ENCODE peak calls at places on chromosomes 16 and 17, in five cellular contexts. F is lower leg skin, Z is tibial artery, P is cardiac fibroblast, U is WTC11. V is an unnamed sample.

GRCh38 chr16:3578610-3579551 is 1.7 kb upstream of the NLRC3 start:
- DNase-seq in F (no peak), Z (no peak), P (no peak), U (no peak), V (no peak)

GRCh38 chr16:66678314-66678713 is 18.2 kb downstream of the CMTM4 start:
- DNase-seq in F (no peak), Z (no peak), P (no peak), U (no peak), V (no peak)

GRCh38 chr16:89453662-89454321 is 36.6 kb downstream of the ANKRD11 start:
- DNase-seq in F (no peak), Z (peak), P (peak), U (no peak), V (peak)

GRCh38 chr17:19389386-19389785 is 2.4 kb upstream of the MFAP4 start:
- DNase-seq in F (no peak), Z (no peak), P (no peak), U (no peak), V (no peak)

GRCh38 chr17:78882546-78883089 is 20.4 kb downstream of the CEP295NL start:
- DNase-seq in F (no peak), Z (no peak), P (no peak), U (no peak), V (peak)

GRCh38 chr16:31535737-31536136 is 8.0 kb downstream of the AHSP start:
- DNase-seq in F (no peak), Z (no peak), P (no peak), U (no peak), V (no peak)

GRCh38 chr17:30558313-30559195 is 81.3 kb downstream of the GOSR1 start:
- DNase-seq in F (no peak), Z (no peak), P (no peak), U (no peak), V (no peak)

GRCh38 chr16:85394511-85395206 is 218.5 kb upstream of the GSE1 start:
- DNase-seq in F (no peak), Z (peak), P (no peak), U (peak), V (peak)

GRCh38 chr16:65319621-65320231 is 197.9 kb upstream of the CDH11 start:
- DNase-seq in F (no peak), Z (no peak), P (no peak), U (no peak), V (no peak)

GRCh38 chr16:11901091-11901490 is 14.7 kb downstream of the GSPT1 start:
- DNase-seq in F (no peak), Z (no peak), P (peak), U (no peak), V (no peak)

GRCh38 chr17:42944211-42944610 is 20.0 kb downstream of the AARSD1 start:
- DNase-seq in F (no peak), Z (no peak), P (peak), U (no peak), V (no peak)

GRCh38 chr17:40932608-40933007 is 4.8 kb downstream of the KRT23 start:
- DNase-seq in F (no peak), Z (no peak), P (no peak), U (no peak), V (no peak)

GRCh38 chr17:34487616-34488015 is 91.8 kb upstream of the TMEM132E start:
- DNase-seq in F (no peak), Z (no peak), P (no peak), U (peak), V (no peak)

GRCh38 chr17:42781639-42782401 is 1.4 kb downstream of the WNK4 start:
- DNase-seq in F (no peak), Z (no peak), P (peak), U (no peak), V (no peak)

GRCh38 chr16:11302977-11303376 is 21.8 kb upstream of the PRM1 start:
- DNase-seq in F (no peak), Z (no peak), P (no peak), U (no peak), V (no peak)

GRCh38 chr17:10768766-10769383 is 35.0 kb downstream of the TMEM238L start:
- DNase-seq in F (no peak), Z (no peak), P (no peak), U (no peak), V (no peak)

GRCh38 chr17:58755577-58756245 is at the start of gene PPM1E:
- DNase-seq in F (no peak), Z (peak), P (peak), U (peak), V (no peak)

GRCh38 chr17:49252148-49252682 is 21.6 kb upstream of the PHOSPHO1 start:
- DNase-seq in F (no peak), Z (no peak), P (peak), U (no peak), V (peak)

GRCh38 chr16:30418350-30419181 is 11.2 kb downstream of the ZNF771 start:
- DNase-seq in F (no peak), Z (no peak), P (no peak), U (no peak), V (no peak)
- TF ChIP-seq CTCF in F (no peak), Z (no peak), P (no peak), U (no peak), V (no peak)

GRCh38 chr16:87437911-87438610 is 45.9 kb downstream of the MAP1LC3B start:
- DNase-seq in F (no peak), Z (no peak), P (no peak), U (no peak), V (no peak)
- TF ChIP-seq CTCF in F (no peak), Z (no peak), P (no peak), U (no peak), V (no peak)

DNA sequence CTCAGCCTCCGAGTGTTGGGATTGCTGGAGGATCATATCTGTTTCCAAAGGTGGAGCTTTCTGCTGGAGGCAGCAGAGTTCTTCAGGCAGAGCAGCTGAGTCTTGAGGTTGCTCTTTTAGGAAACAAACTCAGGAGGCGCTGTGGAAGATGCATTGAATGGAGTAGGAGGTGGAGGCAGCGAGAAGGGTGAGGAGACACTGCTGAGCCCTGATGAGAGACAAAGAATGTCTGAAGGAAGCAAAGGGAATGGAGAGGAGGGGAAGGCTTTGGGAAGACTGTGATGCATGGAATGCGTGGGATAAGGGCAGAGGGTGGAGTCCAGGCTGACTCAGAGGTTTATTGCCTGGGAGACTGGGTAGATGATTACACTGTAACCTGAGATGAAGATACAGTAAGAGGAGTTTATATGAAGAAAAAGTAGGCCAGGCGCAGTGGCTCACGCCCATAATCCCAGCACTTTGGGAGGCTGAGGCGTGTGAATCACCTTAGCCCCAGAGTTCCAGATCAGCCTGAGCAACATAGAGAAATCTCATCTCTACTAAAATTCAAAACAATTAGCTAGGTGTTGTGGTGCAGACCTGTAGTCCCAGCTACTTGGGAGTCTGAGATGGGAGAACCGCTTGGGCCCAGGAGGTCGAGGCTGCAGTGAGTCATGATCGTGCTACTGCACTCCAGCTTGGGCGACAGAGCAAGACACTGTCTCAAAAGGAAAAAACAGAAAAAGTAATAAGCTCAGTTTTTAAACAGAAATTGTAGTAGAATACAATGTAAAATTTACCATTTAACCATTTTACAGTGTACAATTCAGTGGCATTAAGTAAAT is 17.8 kb upstream of the TMEM219 start:
- DNase-seq in F (peak), Z (peak), P (peak), U (peak), V (no peak)
- TF ChIP-seq CTCF in F (no peak), Z (no peak), P (peak), U (no peak), V (no peak)

DNA sequence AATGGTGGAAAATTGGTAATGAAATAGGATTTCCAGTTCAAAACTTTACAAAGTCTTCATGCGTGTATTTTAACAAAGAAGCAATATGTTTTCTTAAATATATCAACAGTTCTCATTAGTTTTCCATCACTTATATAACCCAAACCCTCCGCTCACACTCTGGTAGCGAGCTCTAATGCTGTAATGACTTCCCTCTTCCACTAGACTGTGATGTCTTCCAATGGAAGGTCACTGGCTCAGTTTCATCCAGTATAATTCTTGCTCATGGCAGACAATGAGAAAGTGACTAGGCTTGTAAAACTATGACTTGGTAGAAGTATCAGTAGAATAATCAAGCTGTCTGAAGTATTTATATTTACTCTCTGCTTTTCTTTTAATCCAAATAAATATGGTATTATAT is 32.8 kb downstream of the NETO2 start:
- DNase-seq in F (no peak), Z (no peak), P (peak), U (no peak), V (no peak)
- TF ChIP-seq CTCF in F (no peak), Z (no peak), P (no peak), U (no peak), V (no peak)

GRCh38 chr16:26697826-26698225 is 368.9 kb upstream of the C16orf82 start:
- DNase-seq in F (no peak), Z (no peak), P (no peak), U (no peak), V (no peak)

GRCh38 chr16:26701243-26701886 is 365.4 kb upstream of the C16orf82 start:
- DNase-seq in F (no peak), Z (no peak), P (no peak), U (no peak), V (no peak)

GRCh38 chr16:26705346-26705745 is 361.4 kb upstream of the C16orf82 start:
- DNase-seq in F (no peak), Z (no peak), P (no peak), U (no peak), V (no peak)

GRCh38 chr16:26700250-26700649 is 366.5 kb upstream of the C16orf82 start:
- DNase-seq in F (no peak), Z (no peak), P (no peak), U (no peak), V (no peak)
- TF ChIP-seq CTCF in F (no peak), Z (no peak), P (no peak), U (no peak), V (no peak)

GRCh38 chr16:16045879-16046278 is 96.5 kb downstream of the ABCC1 start:
- DNase-seq in F (no peak), Z (no peak), P (no peak), U (peak), V (no peak)
- TF ChIP-seq CTCF in F (no peak), Z (no peak), P (no peak), U (peak), V (no peak)

DNA sequence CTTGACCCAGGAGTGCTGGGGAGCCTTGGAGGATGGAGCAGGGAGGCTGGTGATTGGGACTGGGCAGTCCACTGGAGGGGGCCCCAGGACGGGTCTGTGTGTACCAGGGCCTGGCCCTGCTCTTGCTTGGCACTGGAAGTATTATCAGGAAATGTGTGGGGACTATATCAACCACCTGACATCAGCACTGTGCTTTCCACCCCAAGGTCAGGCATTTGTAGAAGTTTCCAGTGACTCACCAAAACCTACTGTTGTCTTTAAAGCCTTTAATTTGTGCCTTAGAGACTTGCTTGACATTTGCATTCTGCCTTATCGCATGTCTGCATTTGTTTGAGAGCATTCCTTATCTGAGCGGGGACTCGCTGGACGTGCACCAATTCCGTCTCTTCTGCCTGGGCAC is 323.1 kb downstream of the FOXL1 start:
- DNase-seq in F (no peak), Z (no peak), P (peak), U (no peak), V (no peak)
- TF ChIP-seq CTCF in F (no peak), Z (no peak), P (no peak), U (no peak), V (no peak)

DNA sequence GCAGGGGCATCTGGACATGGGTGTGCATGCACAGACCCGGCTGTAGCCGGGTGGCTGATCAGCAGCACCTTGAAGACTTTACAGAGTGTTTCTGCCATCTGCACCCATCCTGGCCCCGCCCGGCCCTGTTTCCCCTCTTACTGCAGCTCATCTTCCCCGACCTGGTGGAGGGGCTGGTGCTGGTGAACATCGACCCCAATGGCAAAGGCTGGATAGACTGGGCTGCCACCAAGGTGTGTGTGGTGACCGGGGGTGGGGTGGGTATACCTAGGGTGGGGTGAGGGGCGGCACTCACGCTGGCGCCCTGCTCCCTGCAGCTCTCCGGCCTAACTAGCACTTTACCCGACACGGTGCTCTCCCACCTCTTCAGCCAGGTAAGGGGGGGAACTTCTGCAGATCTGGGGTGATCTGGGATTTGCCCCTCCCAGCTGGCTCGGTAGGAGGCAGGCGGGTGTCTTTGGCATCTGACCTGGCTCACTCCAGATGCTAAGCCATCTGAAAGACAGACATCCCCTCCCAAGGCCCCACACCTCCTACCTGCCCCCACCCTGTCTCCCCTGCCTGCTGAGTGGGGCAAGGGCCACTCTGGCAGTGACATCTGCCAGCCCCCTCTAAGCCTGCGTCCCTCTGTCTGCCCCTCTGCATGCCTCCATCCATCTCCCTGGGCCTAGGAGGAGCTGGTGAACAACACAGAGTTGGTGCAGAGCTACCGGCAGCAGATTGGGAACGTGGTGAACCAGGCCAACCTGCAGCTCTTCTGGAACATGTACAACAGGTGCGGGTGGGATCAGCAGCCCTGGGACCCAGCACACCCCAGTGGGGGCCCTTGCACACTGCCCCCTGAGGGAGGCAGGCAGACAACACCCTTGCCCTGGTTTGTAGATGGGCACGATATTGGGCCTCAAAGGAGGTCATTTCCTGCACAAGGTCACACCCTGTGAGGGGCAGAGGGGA is 6.6 kb downstream of the NDRG4 start:
- DNase-seq in F (no peak), Z (no peak), P (no peak), U (no peak), V (no peak)
- TF ChIP-seq CTCF in F (no peak), Z (no peak), P (no peak), U (no peak), V (no peak)

GRCh38 chr17:28675980-28676379 is 14.0 kb downstream of the SUPT6H start:
- DNase-seq in F (no peak), Z (no peak), P (no peak), U (no peak), V (no peak)
- TF ChIP-seq CTCF in F (no peak), Z (no peak), P (peak), U (peak), V (no peak)

V was measured in CD14-positive monocyte.